ENCODE peak calls at places on chromosomes 11 and 22, in five cellular contexts. V is thyroid gland; P is neural progenitor cell; A is mesenchymal stem cell; H is CD8-positive, alpha-beta memory T cell. M is an unnamed sample.
A peak's percentile ranks its signal among the peaks of the same experiment; 100 is the strongest.

GRCh38 chr22:19795617-19796008 is 35.0 kb downstream of the TBX1 start:
- DNase-seq in V (no peak), P (no peak), A (no peak), H (no peak), M (no peak)

GRCh38 chr11:32231909-32232493 is 141.1 kb downstream of the RCN1 start:
- DNase-seq in V (no peak), P (peak; percentile 70), A (peak; percentile 29), H (no peak), M (no peak)

GRCh38 chr11:33703771-33704170 is 3.1 kb upstream of the C11orf91 start:
- DNase-seq in V (peak; percentile 43), P (no peak), A (no peak), H (no peak), M (no peak)

GRCh38 chr22:37230673-37231405 is 13.2 kb downstream of the RAC2 start:
- DNase-seq in V (no peak), P (no peak), A (no peak), H (peak; percentile 65), M (no peak)

GRCh38 chr11:61955031-61955415 is 4.9 kb downstream of the BEST1 start:
- DNase-seq in V (peak; percentile 37), P (peak; percentile 74), A (peak; percentile 95), H (no peak), M (peak; percentile 87)

GRCh38 chr22:45671783-45672563 is at the start of gene ATXN10:
- DNase-seq in V (peak; percentile 65), P (peak; percentile 95), A (peak; percentile 77), H (peak; percentile 64), M (peak; percentile 94)

GRCh38 chr11:3216027-3216525 is 2.5 kb downstream of the MRGPRG start:
- DNase-seq in V (no peak), P (no peak), A (no peak), H (no peak), M (no peak)

GRCh38 chr11:29093416-29093815 is 923.4 kb downstream of the KCNA4 start:
- DNase-seq in V (no peak), P (no peak), A (peak; percentile 13), H (no peak), M (no peak)

GRCh38 chr22:43956383-43956782 is 1.1 kb downstream of the SAMM50 start:
- DNase-seq in V (no peak), P (no peak), A (peak; percentile 15), H (no peak), M (no peak)

GRCh38 chr22:35991168-35991567 is 37.5 kb downstream of the RBFOX2 start:
- DNase-seq in V (no peak), P (no peak), A (peak; percentile 74), H (no peak), M (no peak)

GRCh38 chr11:122081073-122081472 is 34.9 kb downstream of the BLID start:
- DNase-seq in V (no peak), P (no peak), A (no peak), H (no peak), M (no peak)

GRCh38 chr11:66080055-66080817 is 10.2 kb downstream of the PACS1 start:
- DNase-seq in V (no peak), P (no peak), A (peak; percentile 90), H (peak; percentile 43), M (no peak)

GRCh38 chr11:102017029-102017428 is 30.2 kb upstream of the CFAP300 start:
- DNase-seq in V (no peak), P (no peak), A (no peak), H (no peak), M (no peak)

GRCh38 chr11:117861151-117862018 is 15.1 kb downstream of the FXYD6 start:
- DNase-seq in V (no peak), P (peak; percentile 94), A (no peak), H (no peak), M (no peak)

GRCh38 chr11:130068986-130069683 is 559 bp upstream of the APLP2 start:
- DNase-seq in V (peak; percentile 73), P (peak; percentile 71), A (peak; percentile 63), H (peak; percentile 54), M (peak; percentile 67)

GRCh38 chr11:96113100-96113710 is 189.3 kb upstream of the MTMR2 start:
- DNase-seq in V (no peak), P (no peak), A (peak; percentile 50), H (no peak), M (no peak)

GRCh38 chr11:64632237-64632636 is 41.2 kb downstream of the SLC22A12 start:
- DNase-seq in V (no peak), P (no peak), A (no peak), H (no peak), M (no peak)

GRCh38 chr11:112694813-112695212 is 266.4 kb upstream of the NCAM1 start:
- DNase-seq in V (no peak), P (no peak), A (peak; percentile 13), H (no peak), M (no peak)

GRCh38 chr11:28697920-28698827 is 590.0 kb downstream of the METTL15 start:
- DNase-seq in V (peak; percentile 76), P (peak; percentile 84), A (peak; percentile 46), H (no peak), M (peak; percentile 24)

GRCh38 chr11:57890521-57890920 is 128.9 kb downstream of the CTNND1 start:
- DNase-seq in V (no peak), P (no peak), A (no peak), H (no peak), M (no peak)

GRCh38 chr11:61507962-61508824 is at the start of gene LRRC10B:
- DNase-seq in V (peak; percentile 17), P (peak; percentile 96), A (no peak), H (no peak), M (peak; percentile 88)

GRCh38 chr11:111297696-111298095 is 650 bp upstream of the POU2AF3 start:
- DNase-seq in V (no peak), P (no peak), A (no peak), H (no peak), M (no peak)

GRCh38 chr11:102891736-102892135 is 17.0 kb upstream of the MMP12 start:
- DNase-seq in V (no peak), P (no peak), A (no peak), H (no peak), M (no peak)

GRCh38 chr11:75325713-75326438 is 25.6 kb downstream of the ARRB1 start:
- DNase-seq in V (no peak), P (no peak), A (peak; percentile 91), H (no peak), M (no peak)

GRCh38 chr11:90836031-90836430 is 613.2 kb upstream of the CHORDC1 start:
- DNase-seq in V (no peak), P (peak; percentile 3), A (no peak), H (no peak), M (no peak)

GRCh38 chr11:77064648-77065217 is 2.0 kb upstream of the CAPN5 start:
- DNase-seq in V (no peak), P (no peak), A (no peak), H (no peak), M (no peak)

GRCh38 chr22:44580176-44580575 is 82.1 kb upstream of the RTL6 start:
- DNase-seq in V (no peak), P (no peak), A (no peak), H (no peak), M (no peak)

GRCh38 chr11:109818303-109818702 is 274.9 kb upstream of the ZC3H12C start:
- DNase-seq in V (no peak), P (no peak), A (no peak), H (no peak), M (no peak)

GRCh38 chr22:48632641-48633246 is 1194.9 kb downstream of the BRD1 start:
- DNase-seq in V (no peak), P (no peak), A (no peak), H (no peak), M (peak; percentile 62)

GRCh38 chr11:93219440-93219839 is 21.6 kb upstream of the SLC36A4 start:
- DNase-seq in V (peak; percentile 41), P (no peak), A (no peak), H (no peak), M (no peak)

GRCh38 chr22:38246692-38247091 is 26.1 kb downstream of the TMEM184B start:
- DNase-seq in V (peak; percentile 18), P (no peak), A (no peak), H (no peak), M (no peak)
- H3K4me1 ChIP-seq in V (peaks cover 11% of the 10 kb centered on the region), P (peaks cover 15% of the 10 kb centered on the region), A (peaks cover 22% of the 10 kb centered on the region), H (no peaks in the 10 kb centered on the region), M (peaks cover 27% of the 10 kb centered on the region)

DNA sequence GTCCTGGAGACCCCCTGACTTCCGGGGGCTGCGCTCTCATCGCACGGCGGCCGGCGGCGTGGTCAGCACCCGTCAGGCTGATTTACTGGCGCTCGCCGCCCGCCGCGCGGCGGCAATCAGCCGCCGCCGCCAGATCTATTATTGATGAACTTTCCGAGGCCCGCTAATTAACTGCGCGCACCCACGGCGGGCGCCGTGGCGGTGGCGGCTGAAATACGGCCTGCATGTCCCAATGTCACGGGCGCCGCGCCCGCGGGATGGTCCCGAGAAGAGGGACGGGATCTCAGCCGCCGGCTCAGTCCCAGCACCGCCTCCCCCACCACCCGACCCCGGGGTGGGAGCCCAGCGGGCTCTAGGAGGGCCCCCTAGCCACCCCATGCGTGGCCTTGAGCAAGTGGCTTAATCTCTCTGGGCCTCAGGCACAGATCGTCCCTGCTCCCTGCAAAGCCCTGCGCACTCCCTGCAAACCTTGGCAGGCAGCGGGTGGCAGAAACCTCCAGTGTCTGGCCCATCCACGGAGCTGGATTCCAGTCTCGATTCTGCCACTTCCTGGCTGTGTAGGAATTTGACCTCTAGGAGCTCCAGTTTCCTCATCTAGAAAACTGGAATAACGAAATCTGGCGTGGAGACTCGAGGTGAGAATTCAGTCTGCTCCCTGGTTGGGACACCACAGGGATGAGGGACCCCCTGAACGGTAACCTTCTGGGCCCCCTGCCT is 187.1 kb downstream of the MN1 start:
- DNase-seq in V (no peak), P (no peak), A (no peak), H (no peak), M (peak; percentile 87)
- H3K4me1 ChIP-seq in V (peaks cover 6% of the 10 kb centered on the region), P (peaks cover 26% of the 10 kb centered on the region), A (peaks cover 13% of the 10 kb centered on the region), H (no peaks in the 10 kb centered on the region), M (peaks cover 8% of the 10 kb centered on the region)

GRCh38 chr11:940496-941135 is 14.9 kb downstream of the AP2A2 start:
- DNase-seq in V (peak; percentile 76), P (peak; percentile 77), A (no peak), H (no peak), M (no peak)
- H3K4me1 ChIP-seq in V (peaks cover 11% of the 10 kb centered on the region), P (peaks cover 44% of the 10 kb centered on the region), A (peaks cover 34% of the 10 kb centered on the region), H (peaks cover 27% of the 10 kb centered on the region), M (peaks cover 66% of the 10 kb centered on the region)

GRCh38 chr11:26948881-26949280 is 45.0 kb upstream of the FIBIN start:
- DNase-seq in V (no peak), P (no peak), A (peak; percentile 38), H (no peak), M (no peak)

GRCh38 chr11:26947379-26947844 is 46.5 kb upstream of the FIBIN start:
- DNase-seq in V (peak; percentile 65), P (no peak), A (peak; percentile 99), H (no peak), M (peak; percentile 52)

GRCh38 chr11:26947904-26948639 is 45.8 kb upstream of the FIBIN start:
- DNase-seq in V (no peak), P (peak; percentile 13), A (peak; percentile 51), H (no peak), M (no peak)

GRCh38 chr11:26944866-26945664 is 48.8 kb upstream of the FIBIN start:
- DNase-seq in V (no peak), P (no peak), A (no peak), H (no peak), M (no peak)

DNA sequence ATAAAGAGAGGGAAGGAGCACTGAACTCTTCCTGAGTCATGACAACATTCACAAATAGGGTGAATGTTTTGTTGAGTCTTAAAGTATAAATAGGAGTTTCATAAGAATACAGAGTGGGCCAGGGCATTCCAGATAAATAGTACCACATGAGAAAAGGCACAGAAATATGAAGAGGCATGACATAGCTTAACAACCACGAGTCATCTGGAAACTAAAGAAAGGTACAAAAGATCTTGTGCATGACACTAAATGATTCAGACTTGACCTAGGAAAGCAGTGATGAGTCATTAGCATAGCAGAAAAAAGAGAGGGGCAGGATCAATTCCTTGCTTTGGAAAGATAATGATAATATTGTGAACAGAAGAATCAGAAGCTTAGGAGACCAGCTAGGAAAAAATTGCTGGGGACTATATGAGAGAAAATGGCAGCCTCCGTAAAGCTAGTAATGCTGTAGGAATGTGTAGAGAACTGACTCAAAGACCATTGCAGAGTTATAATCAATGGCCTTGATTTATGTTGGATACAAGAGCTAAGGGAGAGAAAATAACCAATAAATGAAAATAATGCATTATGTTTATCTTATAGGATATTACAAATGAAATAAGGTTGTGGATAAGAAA is 47.6 kb upstream of the FIBIN start:
- DNase-seq in V (no peak), P (no peak), A (peak; percentile 68), H (no peak), M (no peak)
- H3K4me1 ChIP-seq in V (peaks cover 64% of the 10 kb centered on the region), P (peaks cover 7% of the 10 kb centered on the region), A (no peaks in the 10 kb centered on the region), H (no peaks in the 10 kb centered on the region), M (no peaks in the 10 kb centered on the region)

M was measured in upper lobe of left lung.